ENCODE peak calls at places on chromosome 12, in nine cellular contexts. Z, Y, T, C, H, L, E, S and J are unnamed samples.

GRCh38 chr12:112130461-112130998 is 5.2 kb downstream of the TRAFD1 start:
- DNase-seq in Z (no peak), Y (peak; percentile 54), T (no peak), C (no peak), H (no peak), L (no peak), E (peak; percentile 33), S (peak; percentile 41), J (peak; percentile 54)

GRCh38 chr12:52198454-52199215 is 6.8 kb upstream of the KRT80 start:
- DNase-seq in Z (no peak), Y (no peak), T (no peak), C (no peak), H (no peak), L (no peak), E (no peak), S (no peak), J (no peak)

GRCh38 chr12:52977195-52977594 is 28.3 kb downstream of the KRT18 start:
- DNase-seq in Z (no peak), Y (no peak), T (no peak), C (no peak), H (no peak), L (no peak), E (no peak), S (no peak), J (no peak)

GRCh38 chr12:20549115-20549719 is 145.9 kb upstream of the SLCO1C1 start:
- DNase-seq in Z (no peak), Y (no peak), T (peak; percentile 40), C (no peak), H (no peak), L (no peak), E (peak; percentile 86), S (peak; percentile 68), J (no peak)

GRCh38 chr12:92987846-92988621 is 58.9 kb upstream of the EEA1 start:
- DNase-seq in Z (no peak), Y (peak; percentile 55), T (no peak), C (no peak), H (peak; percentile 25), L (no peak), E (no peak), S (no peak), J (peak; percentile 64)

GRCh38 chr12:124032265-124032886 is 59.4 kb downstream of the ZNF664 start:
- DNase-seq in Z (peak; percentile 24), Y (peak; percentile 69), T (peak; percentile 69), C (no peak), H (no peak), L (no peak), E (peak; percentile 79), S (peak; percentile 79), J (peak; percentile 72)

GRCh38 chr12:74441872-74442271 is 95.8 kb upstream of the ATXN7L3B start:
- DNase-seq in Z (no peak), Y (no peak), T (no peak), C (no peak), H (no peak), L (no peak), E (no peak), S (no peak), J (no peak)

GRCh38 chr12:76623929-76624328 is 64.4 kb upstream of the OSBPL8 start:
- DNase-seq in Z (no peak), Y (no peak), T (peak; percentile 74), C (no peak), H (no peak), L (no peak), E (peak; percentile 44), S (peak; percentile 54), J (no peak)

GRCh38 chr12:116376354-116377193 is 99.1 kb upstream of the MED13L start:
- DNase-seq in Z (no peak), Y (no peak), T (peak; percentile 68), C (no peak), H (no peak), L (no peak), E (peak; percentile 94), S (peak; percentile 61), J (no peak)

GRCh38 chr12:14841761-14842160 is 1.6 kb downstream of the ART4 start:
- DNase-seq in Z (no peak), Y (no peak), T (peak; percentile 78), C (no peak), H (peak; percentile 56), L (peak; percentile 77), E (peak; percentile 92), S (peak; percentile 28), J (no peak)

GRCh38 chr12:88509347-88509746 is 70.9 kb downstream of the KITLG start:
- DNase-seq in Z (no peak), Y (no peak), T (peak; percentile 22), C (no peak), H (no peak), L (no peak), E (peak; percentile 59), S (no peak), J (no peak)

GRCh38 chr12:116558280-116559079 is 701 bp upstream of the MAP1LC3B2 start:
- DNase-seq in Z (no peak), Y (no peak), T (no peak), C (no peak), H (no peak), L (no peak), E (no peak), S (no peak), J (no peak)

GRCh38 chr12:93247313-93248057 is 130.2 kb upstream of the NUDT4 start:
- DNase-seq in Z (no peak), Y (no peak), T (no peak), C (no peak), H (no peak), L (no peak), E (no peak), S (no peak), J (no peak)

GRCh38 chr12:107372229-107372658 is 278.9 kb upstream of the CRY1 start:
- DNase-seq in Z (no peak), Y (no peak), T (peak; percentile 76), C (no peak), H (no peak), L (no peak), E (peak; percentile 85), S (no peak), J (no peak)

GRCh38 chr12:19953734-19954133 is 414.6 kb upstream of the PDE3A start:
- DNase-seq in Z (no peak), Y (no peak), T (no peak), C (no peak), H (no peak), L (no peak), E (no peak), S (no peak), J (no peak)

GRCh38 chr12:28776913-28777312 is 372.2 kb upstream of the FAR2 start:
- DNase-seq in Z (no peak), Y (no peak), T (no peak), C (no peak), H (no peak), L (no peak), E (no peak), S (no peak), J (no peak)

GRCh38 chr12:109302770-109303169 is 6.3 kb downstream of the FOXN4 start:
- DNase-seq in Z (no peak), Y (no peak), T (no peak), C (no peak), H (no peak), L (no peak), E (no peak), S (no peak), J (no peak)
- TF ChIP-seq CTCF in Z (no peak), Y (no peak), T (no peak), C (no peak), H (no peak), L (no peak), E (no peak), S (no peak), J (no peak)

GRCh38 chr12:22544038-22544979 is at the start of gene C2CD5:
- DNase-seq in Z (peak; percentile 69), Y (peak; percentile 91), T (peak; percentile 98), C (peak; percentile 79), H (peak; percentile 97), L (peak; percentile 96), E (peak; percentile 98), S (peak; percentile 98), J (peak; percentile 91)
- TF ChIP-seq CTCF in Z (peak; percentile 55), Y (peak; percentile 18), T (peak; percentile 30), C (no peak), H (peak; percentile 51), L (peak; percentile 34), E (peak; percentile 56), S (peak; percentile 30), J (peak; percentile 51)

GRCh38 chr12:106141003-106141402 is 2.2 kb upstream of the NUAK1 start:
- DNase-seq in Z (no peak), Y (no peak), T (no peak), C (no peak), H (no peak), L (no peak), E (no peak), S (no peak), J (no peak)

GRCh38 chr12:106140223-106140986 is 1.7 kb upstream of the NUAK1 start:
- DNase-seq in Z (no peak), Y (no peak), T (no peak), C (no peak), H (no peak), L (no peak), E (no peak), S (no peak), J (no peak)

GRCh38 chr12:106138646-106139421 is at the start of gene NUAK1:
- DNase-seq in Z (no peak), Y (peak; percentile 54), T (peak; percentile 40), C (no peak), H (peak; percentile 82), L (peak; percentile 37), E (peak; percentile 61), S (peak; percentile 33), J (peak; percentile 26)

GRCh38 chr12:106138279-106138645 is 492 bp downstream of the NUAK1 start:
- DNase-seq in Z (no peak), Y (peak; percentile 26), T (no peak), C (no peak), H (no peak), L (no peak), E (no peak), S (no peak), J (no peak)

DNA sequence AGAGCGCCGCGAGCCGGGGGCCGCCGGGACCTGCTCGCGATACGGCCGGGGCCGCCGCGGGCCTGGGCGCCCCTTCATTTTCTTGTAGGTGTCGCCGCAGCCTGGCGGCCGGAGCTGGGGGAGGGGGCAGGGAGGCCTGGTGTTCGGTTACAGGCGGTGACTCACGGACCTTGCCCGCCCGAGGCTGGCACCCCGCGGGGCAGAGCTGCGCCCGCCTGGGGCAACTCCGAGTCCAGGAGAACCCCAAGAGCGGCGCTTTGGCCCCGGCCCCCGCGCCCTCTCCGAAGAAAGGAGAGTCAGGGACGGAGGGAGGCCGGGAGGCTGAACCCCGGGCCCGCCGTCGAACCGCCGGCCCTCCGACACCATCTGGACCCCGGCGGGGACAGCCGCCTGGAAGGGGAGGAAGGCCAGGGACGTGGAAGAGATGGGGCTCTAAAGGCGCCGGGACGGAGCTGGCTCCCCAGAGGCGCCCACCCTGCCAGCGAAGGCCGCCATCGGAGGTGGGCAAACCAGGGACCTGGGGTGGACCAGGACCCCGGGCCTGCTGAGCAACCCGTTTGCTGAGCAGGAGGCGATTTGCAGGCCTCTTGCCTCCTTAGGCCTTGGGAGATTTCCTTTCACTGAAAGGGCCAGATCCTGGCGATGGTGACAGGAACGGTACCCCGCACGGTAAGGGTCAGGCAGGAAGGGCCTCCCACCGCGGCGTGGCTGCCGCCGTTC is 828 bp upstream of the NUAK1 start:
- DNase-seq in Z (no peak), Y (no peak), T (peak; percentile 66), C (no peak), H (peak; percentile 79), L (peak; percentile 58), E (peak; percentile 73), S (peak; percentile 76), J (peak; percentile 23)
- TF ChIP-seq CTCF in Z (peak; percentile 3), Y (no peak), T (no peak), C (no peak), H (no peak), L (no peak), E (no peak), S (no peak), J (no peak)

GRCh38 chr12:43676183-43676813 is 82.3 kb downstream of the PUS7L start:
- DNase-seq in Z (peak; percentile 25), Y (peak; percentile 56), T (peak; percentile 42), C (no peak), H (no peak), L (no peak), E (peak; percentile 20), S (peak; percentile 6), J (peak; percentile 51)
- TF ChIP-seq CTCF in Z (peak; percentile 73), Y (peak; percentile 64), T (peak; percentile 67), C (no peak), H (peak; percentile 22), L (no peak), E (peak; percentile 66), S (peak; percentile 64), J (peak; percentile 56)